ENCODE peak calls at places on chromosome 7, in seven cellular contexts. Y is neuronal stem cell, J is H9, O is IMR-90, Z is mesenchymal stem cell, E is mesendoderm, D is H1. K is an unnamed sample. For H3K79me1, the result is how much of the 10 kb centered on the place peaks cover.

GRCh38 chr7:29940199-29940598 is 49.4 kb downstream of the SCRN1 start:
- DNase-seq in D (no peak), E (no peak), Z (no peak), O (peak), J (no peak), Y (no peak), K (no peak)

GRCh38 chr7:140723002-140723401 is 26.5 kb downstream of the NDUFB2 start:
- DNase-seq in D (no peak), Y (no peak), E (no peak), O (no peak), Z (no peak), J (no peak), K (no peak)

GRCh38 chr7:64266341-64266919 is 38.2 kb downstream of the ZNF679 start:
- DNase-seq in D (no peak), E (no peak), J (no peak), Y (no peak), O (no peak), Z (no peak), K (no peak)

GRCh38 chr7:74482629-74483401 is 29.1 kb downstream of the GTF2IRD1 start:
- DNase-seq in O (peak), D (no peak), Y (no peak), J (no peak), E (peak), Z (peak), K (peak)

GRCh38 chr7:151558575-151558974 is 38.9 kb upstream of the RHEB start:
- DNase-seq in Y (no peak), O (peak), J (no peak), E (no peak), Z (peak), D (no peak), K (peak)

GRCh38 chr7:3027005-3027404 is 16.7 kb downstream of the CARD11 start:
- DNase-seq in Y (no peak), Z (no peak), D (no peak), O (no peak), J (no peak), E (no peak), K (no peak)

GRCh38 chr7:149147072-149147729 is at the start of gene ZNF398:
- DNase-seq in O (peak), E (peak), J (peak), Z (peak), Y (peak), D (no peak), K (peak)

GRCh38 chr7:138891446-138891810 is 89.8 kb downstream of the KIAA1549 start:
- DNase-seq in E (no peak), Z (peak), O (no peak), Y (no peak), D (no peak), J (no peak), K (no peak)

GRCh38 chr7:36911788-36912187 is 187.5 kb upstream of the AOAH start:
- DNase-seq in E (no peak), D (no peak), J (no peak), Y (no peak), Z (no peak), O (no peak), K (no peak)

GRCh38 chr7:104487642-104488041 is 159.2 kb downstream of the LHFPL3 start:
- DNase-seq in E (no peak), Y (no peak), D (no peak), Z (no peak), J (no peak), O (no peak), K (no peak)

GRCh38 chr7:143979999-143980398 is 20.1 kb upstream of the OR6B1 start:
- DNase-seq in Z (no peak), O (no peak), D (no peak), Y (no peak), J (no peak), E (no peak), K (no peak)

GRCh38 chr7:112873831-112874553 is 83.8 kb upstream of the TMEM168 start:
- DNase-seq in D (no peak), Y (no peak), Z (no peak), J (no peak), E (no peak), O (no peak), K (no peak)

GRCh38 chr7:67487316-67487715 is 490.7 kb downstream of the TYW1 start:
- DNase-seq in D (no peak), Y (no peak), O (no peak), J (no peak), Z (no peak), E (no peak), K (no peak)

GRCh38 chr7:6250364-6250833 is 22.0 kb downstream of the CYTH3 start:
- DNase-seq in J (no peak), Y (no peak), O (no peak), E (no peak), D (no peak), Z (no peak), K (peak)
- H3K79me1 ChIP-seq in J (under half), Y (under half), O (under half), E (under half), D (under half), Z (under half), K (under half)

GRCh38 chr7:99143853-99144672 is at the start of gene SMURF1:
- DNase-seq in D (no peak), E (peak), Y (peak), Z (peak), O (peak), J (peak), K (peak)
- H3K79me1 ChIP-seq in D (under half), E (under half), Y (under half), Z (under half), O (under half), J (under half), K (under half)

DNA sequence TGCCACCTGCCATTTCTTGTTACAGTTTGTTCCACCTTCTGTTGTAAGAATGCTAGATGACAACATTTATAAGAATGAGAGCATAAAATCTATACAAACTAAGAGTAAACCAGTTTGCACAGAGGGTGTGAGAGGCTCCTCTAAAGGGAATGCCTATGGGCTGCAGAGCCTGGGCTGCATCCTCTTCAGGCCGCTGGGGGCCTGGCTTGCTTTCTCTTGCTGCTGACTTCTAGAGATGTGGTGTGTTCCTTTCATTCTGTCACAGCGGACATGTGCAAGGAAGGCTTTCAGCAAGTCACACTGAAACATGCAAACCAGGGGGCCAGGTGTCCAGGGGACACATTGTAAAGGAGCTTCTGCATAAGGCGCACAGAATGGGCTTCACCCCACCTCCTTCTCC is 7.1 kb upstream of the ATP6V1F start:
- DNase-seq in D (no peak), J (no peak), E (no peak), O (no peak), Y (no peak), Z (no peak), K (no peak)
- H3K79me1 ChIP-seq in D (under half), J (under half), E (under half), O (under half), Y (under half), Z (under half), K (under half)

GRCh38 chr7:28700790-28701203 is 257.3 kb downstream of the TRIL start:
- DNase-seq in O (peak), D (no peak), J (no peak), Z (no peak), Y (no peak), E (no peak), K (no peak)

GRCh38 chr7:28705350-28705749 is 252.8 kb downstream of the TRIL start:
- DNase-seq in O (no peak), J (no peak), E (no peak), Y (no peak), Z (peak), D (no peak), K (no peak)

GRCh38 chr7:28701731-28702130 is 256.4 kb downstream of the TRIL start:
- DNase-seq in O (no peak), D (no peak), Z (no peak), E (no peak), Y (no peak), J (no peak), K (no peak)

GRCh38 chr7:28700084-28700483 is 258.0 kb downstream of the TRIL start:
- DNase-seq in D (no peak), J (no peak), O (no peak), Y (no peak), Z (no peak), E (no peak), K (no peak)

DNA sequence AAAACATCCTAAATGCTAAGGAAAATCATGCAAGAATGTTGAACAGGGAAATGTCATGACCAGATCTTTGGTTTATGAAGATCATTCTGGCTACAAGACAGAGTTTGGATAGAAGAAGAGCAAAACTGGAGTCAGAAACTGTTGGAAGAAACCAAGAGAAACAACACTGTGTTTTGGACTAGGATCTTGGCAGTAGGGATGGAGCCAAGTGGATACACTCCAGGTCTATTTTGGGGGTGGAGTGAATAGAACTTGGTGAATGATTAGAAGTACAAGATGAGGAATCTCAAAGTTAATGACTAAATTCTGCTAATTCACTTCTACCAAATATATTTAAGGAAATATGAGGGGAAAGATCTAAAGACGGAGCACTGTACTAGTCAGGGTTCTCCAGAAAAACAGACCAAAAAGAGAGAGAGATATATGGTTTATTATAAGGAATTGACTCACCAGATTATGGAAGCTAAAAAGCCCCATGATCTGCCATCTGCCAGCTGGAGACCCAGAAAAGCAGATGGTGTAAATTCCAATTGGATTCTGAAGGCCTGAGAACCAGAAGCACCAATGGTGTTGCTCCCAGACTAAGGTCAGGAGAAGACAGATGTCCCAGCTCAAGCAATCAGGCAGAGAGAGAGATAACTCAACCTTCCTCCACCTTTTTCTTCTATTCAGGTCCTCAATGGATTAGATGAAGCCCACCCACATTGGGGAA is 254.9 kb downstream of the TRIL start:
- DNase-seq in E (no peak), Y (no peak), Z (no peak), D (no peak), J (no peak), O (no peak), K (no peak)
- H3K79me1 ChIP-seq in E (under half), Y (under half), Z (under half), D (under half), J (under half), O (under half), K (under half)

DNA sequence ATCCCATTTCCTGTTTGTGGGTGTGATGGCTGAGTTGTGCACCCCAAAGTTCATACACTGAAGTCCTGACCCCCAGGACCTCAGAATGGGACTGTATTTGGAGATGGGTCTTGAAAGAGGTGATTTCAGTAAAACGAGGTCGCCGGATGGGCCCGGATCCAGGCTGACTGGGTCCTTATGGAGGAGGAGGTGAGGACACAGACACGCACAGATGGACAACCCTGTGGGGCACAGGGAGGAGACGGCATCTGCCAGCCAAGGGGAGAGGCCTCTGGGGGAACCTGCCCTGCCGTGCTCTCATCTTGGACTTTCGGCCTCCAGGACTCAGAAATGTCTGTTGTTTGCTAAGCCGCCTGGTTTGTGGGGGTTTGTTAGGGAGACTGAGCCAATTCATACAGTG is 61.1 kb downstream of the PTPRN2 start:
- DNase-seq in E (no peak), D (no peak), J (no peak), Z (no peak), Y (no peak), O (no peak), K (no peak)
- H3K79me1 ChIP-seq in E (under half), D (under half), J (under half), Z (under half), Y (under half), O (under half), K (under half)

K was measured in trophoblast cell.